ENCODE peak calls at places on chromosomes 13 and 19, in four cellular contexts. V is heart right ventricle; B is small intestine; M is effector memory CD8-positive, alpha-beta T cell. Q is an unnamed sample.

GRCh38 chr13:46665630-46666482 is 112.9 kb downstream of the LRCH1 start:
- DNase-seq in M (no peak), B (peak), V (no peak), Q (peak)

GRCh38 chr19:46115396-46116109 is 8.9 kb downstream of the IGFL3 start:
- DNase-seq in M (no peak), V (no peak), B (no peak), Q (peak)

GRCh38 chr13:112140366-112140765 is 73.4 kb downstream of the SOX1 start:
- DNase-seq in B (no peak), M (no peak), V (no peak), Q (no peak)

GRCh38 chr19:11479470-11480080 is 1.3 kb downstream of the ELAVL3 start:
- DNase-seq in B (peak), M (no peak), V (no peak), Q (peak)

GRCh38 chr19:55247621-55248099 is 11.2 kb downstream of the PPP6R1 start:
- DNase-seq in V (peak), M (no peak), B (peak), Q (no peak)

GRCh38 chr19:58558066-58558622 is at the start of gene UBE2M:
- DNase-seq in B (peak), M (peak), V (peak), Q (peak)

GRCh38 chr19:56946164-56946563 is 105.6 kb upstream of the PEG3 start:
- DNase-seq in V (no peak), M (no peak), B (no peak), Q (no peak)

GRCh38 chr19:17107546-17108452 is 32.2 kb downstream of the MYO9B start:
- DNase-seq in B (no peak), M (no peak), V (peak), Q (peak)

GRCh38 chr13:28173793-28174192 is 35.4 kb downstream of the PAN3 start:
- DNase-seq in M (no peak), V (no peak), B (no peak), Q (no peak)

GRCh38 chr19:55369651-55370304 is 485 bp downstream of the IL11 start:
- DNase-seq in M (no peak), V (no peak), B (no peak), Q (peak)

GRCh38 chr13:26433776-26434175 is 123.7 kb upstream of the WASF3 start:
- DNase-seq in B (no peak), M (no peak), V (no peak), Q (no peak)

GRCh38 chr13:100347941-100348340 is 240.6 kb downstream of the GGACT start:
- DNase-seq in B (no peak), V (no peak), M (no peak), Q (no peak)

GRCh38 chr19:39740395-39740794 is 2.6 kb upstream of the CLC start:
- DNase-seq in V (no peak), M (no peak), B (no peak), Q (no peak)

GRCh38 chr13:20016649-20017364 is 58.3 kb downstream of the ZMYM2 start:
- DNase-seq in V (no peak), B (no peak), M (no peak), Q (no peak)

GRCh38 chr13:19150226-19150625 is 31.4 kb downstream of the TUBA3C start:
- DNase-seq in V (no peak), B (no peak), M (no peak), Q (no peak)

Q was measured in hepatocyte.